ENCODE peak calls at places on chromosomes 11 and 22, in six cellular contexts. R is sciatic nerve; D is astrocyte of the hippocampus; T is mesothelial cell of epicardium; F is GM03348; G is effector memory CD4-positive, alpha-beta T cell. P is an unnamed sample.

GRCh38 chr11:65430406-65431217 is 8.0 kb downstream of the NEAT1 start:
- DNase-seq in R (no peak), T (no peak), G (no peak), F (no peak), D (peak), P (no peak)

GRCh38 chr11:10503777-10504176 is 37.2 kb downstream of the RNF141 start:
- DNase-seq in D (no peak), T (no peak), F (no peak), R (peak), G (no peak), P (no peak)

GRCh38 chr11:126703661-126704060 is 296.9 kb downstream of the KIRREL3 start:
- DNase-seq in F (no peak), D (peak), R (no peak), G (no peak), T (no peak), P (no peak)

GRCh38 chr11:1862588-1863351 is 9.9 kb downstream of the LSP1 start:
- DNase-seq in T (no peak), F (no peak), D (peak), G (no peak), R (no peak), P (peak)

GRCh38 chr22:46528121-46528610 is 9.3 kb downstream of the CELSR1 start:
- DNase-seq in R (no peak), D (peak), F (no peak), T (no peak), G (no peak), P (no peak)

GRCh38 chr22:19942071-19942885 is 660 bp upstream of the TXNRD2 start:
- DNase-seq in D (no peak), T (no peak), G (no peak), R (no peak), F (peak), P (no peak)

GRCh38 chr11:77407613-77408012 is 66.3 kb downstream of the PAK1 start:
- DNase-seq in F (peak), D (peak), R (no peak), G (no peak), T (no peak), P (no peak)

GRCh38 chr11:126317681-126318641 is 14.1 kb downstream of the DCPS start:
- DNase-seq in D (peak), G (no peak), F (peak), R (peak), T (no peak), P (peak)

GRCh38 chr11:57432714-57433163 is 5.8 kb upstream of the SLC43A3 start:
- DNase-seq in T (no peak), D (peak), R (no peak), F (no peak), G (no peak), P (no peak)

GRCh38 chr11:109205312-109205711 is 216.7 kb upstream of the C11orf87 start:
- DNase-seq in F (no peak), T (no peak), D (no peak), G (no peak), R (no peak), P (no peak)

GRCh38 chr11:28144808-28145207 is 36.6 kb downstream of the METTL15 start:
- DNase-seq in F (no peak), G (no peak), R (no peak), D (peak), T (no peak), P (no peak)

GRCh38 chr22:45612940-45613339 is 58.7 kb upstream of the ATXN10 start:
- DNase-seq in D (peak), R (no peak), T (no peak), G (no peak), F (no peak), P (no peak)

GRCh38 chr11:47980907-47981621 is 705 bp downstream of the PTPRJ start:
- DNase-seq in G (no peak), F (peak), D (peak), R (peak), T (peak), P (peak)

GRCh38 chr11:28343304-28344233 is 235.4 kb downstream of the METTL15 start:
- DNase-seq in G (no peak), D (peak), R (no peak), T (no peak), F (peak), P (no peak)

GRCh38 chr11:24375896-24376295 is 121.0 kb upstream of the LUZP2 start:
- DNase-seq in T (no peak), F (no peak), R (no peak), D (no peak), G (no peak), P (no peak)

GRCh38 chr11:102220728-102221467 is 96.4 kb upstream of the BIRC3 start:
- DNase-seq in G (no peak), D (peak), R (no peak), F (no peak), T (no peak), P (no peak)

GRCh38 chr11:2775083-2775625 is 75.4 kb upstream of the KCNQ1OT1 start:
- DNase-seq in T (peak), F (no peak), G (no peak), D (no peak), R (peak), P (no peak)

GRCh38 chr22:17098379-17098819 is 13.6 kb downstream of the IL17RA start:
- DNase-seq in G (no peak), R (peak), D (no peak), T (no peak), F (no peak), P (no peak)

GRCh38 chr11:62001450-62002178 is 34.2 kb upstream of the FTH1 start:
- DNase-seq in G (no peak), F (no peak), T (no peak), R (no peak), D (no peak), P (no peak)

GRCh38 chr11:129853508-129854228 is 38.0 kb downstream of the TMEM45B start:
- DNase-seq in F (no peak), G (peak), D (peak), R (no peak), T (peak), P (no peak)

GRCh38 chr11:9251306-9251705 is 13.8 kb downstream of the DENND5A start:
- DNase-seq in T (no peak), R (no peak), F (no peak), D (no peak), G (no peak), P (no peak)

GRCh38 chr11:96061730-96062524 is 138.0 kb upstream of the MTMR2 start:
- DNase-seq in G (no peak), R (no peak), F (no peak), T (no peak), D (no peak), P (no peak)

GRCh38 chr22:44247346-44247745 is 65.4 kb downstream of the SHISAL1 start:
- DNase-seq in D (no peak), G (no peak), F (no peak), T (no peak), R (no peak), P (no peak)

GRCh38 chr11:125110996-125111340 is 458 bp downstream of the TMEM218 start:
- DNase-seq in G (no peak), R (no peak), D (no peak), F (no peak), T (no peak), P (no peak)

GRCh38 chr11:96426356-96427103 is 36.7 kb downstream of the JRKL start:
- DNase-seq in G (no peak), D (peak), T (no peak), R (no peak), F (peak), P (no peak)

GRCh38 chr11:66886671-66887221 is 29.9 kb downstream of the LRFN4 start:
- DNase-seq in T (no peak), D (peak), F (no peak), R (no peak), G (no peak), P (peak)

GRCh38 chr11:32070707-32071106 is 20.2 kb upstream of the RCN1 start:
- DNase-seq in G (no peak), R (no peak), F (no peak), T (no peak), D (no peak), P (no peak)

GRCh38 chr11:8363924-8364323 is 100.2 kb upstream of the LMO1 start:
- DNase-seq in G (no peak), F (no peak), R (no peak), D (no peak), T (no peak), P (no peak)

GRCh38 chr11:63907808-63908530 is 9.0 kb downstream of the RCOR2 start:
- DNase-seq in D (no peak), F (no peak), T (no peak), G (no peak), R (no peak), P (no peak)

GRCh38 chr11:1572200-1573076 is at the start of gene DUSP8:
- DNase-seq in F (peak), T (peak), D (peak), R (peak), G (peak), P (peak)

GRCh38 chr11:43992834-43993637 is 50.6 kb downstream of the C11orf96 start:
- DNase-seq in D (no peak), G (no peak), F (peak), T (no peak), R (no peak), P (peak)

GRCh38 chr11:101915811-101916291 is 471 bp downstream of the ANGPTL5 start:
- DNase-seq in T (no peak), G (no peak), D (peak), F (peak), R (no peak), P (no peak)

GRCh38 chr22:43326342-43326825 is 16.8 kb downstream of the SCUBE1 start:
- DNase-seq in R (no peak), G (no peak), F (no peak), D (no peak), T (no peak), P (no peak)

GRCh38 chr11:115984228-115984627 is 480.0 kb upstream of the CADM1 start:
- DNase-seq in F (no peak), R (no peak), T (no peak), D (no peak), G (no peak), P (no peak)

GRCh38 chr11:19978668-19979518 is 181.4 kb downstream of the DBX1 start:
- DNase-seq in F (peak), G (no peak), T (no peak), R (no peak), D (peak), P (no peak)

GRCh38 chr11:79963886-79964660 is 523.2 kb upstream of the TENM4 start:
- DNase-seq in R (no peak), G (no peak), T (no peak), F (no peak), D (peak), P (no peak)

GRCh38 chr11:27592111-27592780 is 85.7 kb upstream of the LIN7C start:
- DNase-seq in D (peak), R (no peak), T (no peak), F (peak), G (no peak), P (no peak)

GRCh38 chr22:27804683-27805297 is 3.2 kb upstream of the MN1 start:
- DNase-seq in D (peak), R (peak), T (peak), F (peak), G (peak), P (peak)

GRCh38 chr11:13984616-13985474 is 22.3 kb downstream of the SPON1 start:
- DNase-seq in D (peak), R (no peak), F (peak), T (no peak), G (no peak), P (no peak)